ENCODE peak calls at places on chromosomes 12 and 14, in five cellular contexts. X is frontal cortex; W is Jurkat, Clone E6-1; F is activated T-cell treated with anti-CD3 and anti-CD28 coated beads for 1 hour; U is M059J. C is an unnamed sample.

GRCh38 chr14:79831198-79831890 is 380.0 kb downstream of the DIO2 start:
- DNase-seq in X (no peak), W (no peak), F (no peak), U (no peak), C (peak)

GRCh38 chr12:49296836-49297694 is 2.1 kb downstream of the PRPH start:
- DNase-seq in X (no peak), W (no peak), F (no peak), U (peak), C (peak)

GRCh38 chr12:1791104-1791927 is 29.0 kb upstream of the LRTM2 start:
- DNase-seq in X (no peak), W (peak), F (peak), U (peak), C (peak)

GRCh38 chr12:112855375-112855774 is 51.4 kb upstream of the OAS1 start:
- DNase-seq in X (no peak), W (no peak), F (no peak), U (peak), C (peak)

GRCh38 chr14:61663312-61663974 is 31.9 kb upstream of the HIF1A start:
- DNase-seq in X (no peak), W (no peak), F (no peak), U (no peak), C (no peak)

GRCh38 chr12:138898-139534 is 72.4 kb downstream of the IQSEC3 start:
- DNase-seq in X (no peak), W (no peak), F (no peak), U (no peak), C (no peak)

GRCh38 chr12:107167756-107168155 is 74.4 kb upstream of the CRY1 start:
- DNase-seq in X (no peak), W (no peak), F (no peak), U (no peak), C (no peak)

GRCh38 chr14:99744873-99745224 is 48.4 kb upstream of the EML1 start:
- DNase-seq in X (no peak), W (no peak), F (no peak), U (no peak), C (no peak)

GRCh38 chr14:74491952-74492351 is 1.2 kb downstream of the NPC2 start:
- DNase-seq in X (no peak), W (no peak), F (no peak), U (peak), C (peak)

GRCh38 chr14:24262821-24263733 is at the start of gene TGM1:
- DNase-seq in X (no peak), W (no peak), F (no peak), U (no peak), C (no peak)

GRCh38 chr12:55940065-55940732 is 9.2 kb downstream of the DGKA start:
- DNase-seq in X (peak), W (peak), F (peak), U (peak), C (peak)

GRCh38 chr12:24380122-24380521 is 430.7 kb upstream of the SOX5 start:
- DNase-seq in X (no peak), W (no peak), F (no peak), U (no peak), C (no peak)

GRCh38 chr14:72516936-72517408 is 376.9 kb downstream of the DPF3 start:
- DNase-seq in X (peak), W (peak), F (peak), U (peak), C (peak)

GRCh38 chr14:77495354-77495753 is 3.3 kb downstream of the ISM2 start:
- DNase-seq in X (no peak), W (no peak), F (no peak), U (no peak), C (no peak)

GRCh38 chr12:105924526-105925208 is 214.1 kb downstream of the NUAK1 start:
- DNase-seq in X (no peak), W (no peak), F (no peak), U (no peak), C (no peak)

GRCh38 chr14:89849931-89850330 is 104.6 kb downstream of the EFCAB11 start:
- DNase-seq in X (no peak), W (no peak), F (no peak), U (no peak), C (peak)

GRCh38 chr12:78146365-78146772 is 315.7 kb downstream of the NAV3 start:
- DNase-seq in X (no peak), W (peak), F (no peak), U (peak), C (peak)

GRCh38 chr12:49705479-49706267 is 1.5 kb downstream of the FMNL3 start:
- DNase-seq in X (no peak), W (no peak), F (no peak), U (peak), C (peak)

GRCh38 chr12:122028165-122028591 is 6.5 kb downstream of the BCL7A start:
- DNase-seq in X (peak), W (peak), F (no peak), U (peak), C (no peak)

GRCh38 chr14:96965885-96966595 is 168.9 kb downstream of the VRK1 start:
- DNase-seq in X (no peak), W (no peak), F (no peak), U (no peak), C (no peak)

GRCh38 chr12:101925935-101926334 is 48.6 kb downstream of the DRAM1 start:
- DNase-seq in X (no peak), W (no peak), F (no peak), U (peak), C (no peak)

C was measured in GM03348.